ENCODE peak calls at places on chromosomes 4 and X, in four cellular contexts. One of them, this sample, is unnamed.
A peak's percentile ranks its signal among the peaks of the same experiment; 100 is the strongest.

GRCh38 chr4:155758500-155759371 is at the start of gene GUCY1B1:
- DNase-seq in A549: peak; percentile 76
- DNase-seq in SK-N-SH: peak; percentile 98
- DNase-seq in GM12878: peak; percentile 44
- DNase-seq in this sample: peak; percentile 95

GRCh38 chr4:39066371-39066770 is 4.3 kb downstream of the KLHL5 start:
- DNase-seq in A549: no peak
- DNase-seq in SK-N-SH: no peak
- DNase-seq in GM12878: no peak
- DNase-seq in this sample: no peak

GRCh38 chr4:125358453-125358852 is 43.7 kb downstream of the FAT4 start:
- DNase-seq in A549: no peak
- DNase-seq in SK-N-SH: no peak
- DNase-seq in GM12878: no peak
- DNase-seq in this sample: peak; percentile 25

GRCh38 chrX:24494544-24495113 is 29.5 kb downstream of the PDK3 start:
- DNase-seq in SK-N-SH: no peak
- DNase-seq in A549: peak; percentile 41
- DNase-seq in GM12878: no peak
- DNase-seq in this sample: no peak

GRCh38 chr4:170428929-170429328 is 339.2 kb upstream of the AADAT start:
- DNase-seq in GM12878: no peak
- DNase-seq in A549: no peak
- DNase-seq in SK-N-SH: no peak
- DNase-seq in this sample: peak; percentile 19

GRCh38 chr4:71296945-71297344 is 41.9 kb upstream of the SLC4A4 start:
- DNase-seq in SK-N-SH: no peak
- DNase-seq in A549: no peak
- DNase-seq in GM12878: no peak
- DNase-seq in this sample: no peak

GRCh38 chr4:99362768-99363167 is 10.2 kb upstream of the ADH1C start:
- DNase-seq in GM12878: no peak
- DNase-seq in SK-N-SH: no peak
- DNase-seq in A549: no peak
- DNase-seq in this sample: no peak

GRCh38 chr4:76764251-76764650 is 133.7 kb downstream of the SOWAHB start:
- DNase-seq in GM12878: no peak
- DNase-seq in SK-N-SH: no peak
- DNase-seq in A549: no peak
- DNase-seq in this sample: no peak

GRCh38 chr4:168449740-168450442 is 30.4 kb downstream of the DDX60L start:
- DNase-seq in GM12878: no peak
- DNase-seq in SK-N-SH: no peak
- DNase-seq in A549: no peak
- DNase-seq in this sample: no peak

GRCh38 chr4:54226399-54227260 is 2.5 kb upstream of the PDGFRA start:
- DNase-seq in A549: no peak
- DNase-seq in GM12878: no peak
- DNase-seq in SK-N-SH: no peak
- DNase-seq in this sample: peak; percentile 47

GRCh38 chr4:97215426-97215825 is 927.9 kb downstream of the STPG2 start:
- DNase-seq in SK-N-SH: no peak
- DNase-seq in A549: no peak
- DNase-seq in GM12878: no peak
- DNase-seq in this sample: no peak

GRCh38 chrX:109826954-109827708 is 94.1 kb upstream of the ACSL4 start:
- DNase-seq in A549: peak; percentile 21
- DNase-seq in GM12878: no peak
- DNase-seq in SK-N-SH: no peak
- DNase-seq in this sample: no peak

GRCh38 chr4:77956917-77957316 is 94.3 kb downstream of the MRPL1 start:
- DNase-seq in A549: no peak
- DNase-seq in GM12878: no peak
- DNase-seq in SK-N-SH: no peak
- DNase-seq in this sample: no peak

GRCh38 chrX:45767021-45767491 is 566.4 kb upstream of the DIPK2B start:
- DNase-seq in GM12878: no peak
- DNase-seq in A549: no peak
- DNase-seq in SK-N-SH: no peak
- DNase-seq in this sample: no peak

GRCh38 chr4:108213308-108213707 is 44.6 kb upstream of the LEF1 start:
- DNase-seq in A549: no peak
- DNase-seq in SK-N-SH: no peak
- DNase-seq in GM12878: no peak
- DNase-seq in this sample: no peak

GRCh38 chr4:78297075-78297815 is 240.1 kb downstream of the FRAS1 start:
- DNase-seq in A549: no peak
- DNase-seq in SK-N-SH: no peak
- DNase-seq in GM12878: peak; percentile 27
- DNase-seq in this sample: no peak

GRCh38 chr4:119041951-119042560 is 93.6 kb upstream of the MYOZ2 start:
- DNase-seq in SK-N-SH: peak; percentile 63
- DNase-seq in A549: peak; percentile 56
- DNase-seq in GM12878: peak; percentile 12
- DNase-seq in this sample: peak; percentile 38

GRCh38 chrX:21153503-21153902 is 220.7 kb upstream of the CNKSR2 start:
- DNase-seq in A549: no peak
- DNase-seq in SK-N-SH: no peak
- DNase-seq in GM12878: no peak
- DNase-seq in this sample: no peak

GRCh38 chrX:113804293-113804692 is 779.6 kb upstream of the HTR2C start:
- DNase-seq in SK-N-SH: no peak
- DNase-seq in A549: no peak
- DNase-seq in GM12878: no peak
- DNase-seq in this sample: no peak

GRCh38 chrX:71103110-71103983 is 3.2 kb downstream of the CXorf65 start:
- DNase-seq in GM12878: no peak
- DNase-seq in SK-N-SH: peak; percentile 64
- DNase-seq in A549: no peak
- DNase-seq in this sample: peak; percentile 66

GRCh38 chr4:140930556-140930955 is 174.4 kb upstream of the TBC1D9 start:
- DNase-seq in SK-N-SH: no peak
- DNase-seq in A549: no peak
- DNase-seq in GM12878: no peak
- DNase-seq in this sample: no peak

GRCh38 chrX:47807548-47807947 is 29.2 kb upstream of the ZNF81 start:
- DNase-seq in SK-N-SH: no peak
- DNase-seq in GM12878: no peak
- DNase-seq in A549: no peak
- DNase-seq in this sample: peak; percentile 24

GRCh38 chr4:4289930-4290850 is at the start of the genes LYAR and ZBTB49:
- DNase-seq in GM12878: peak; percentile 69
- DNase-seq in SK-N-SH: peak; percentile 97
- DNase-seq in A549: peak; percentile 85
- DNase-seq in this sample: peak; percentile 98

GRCh38 chr4:2257361-2258001 is 4.4 kb downstream of the MXD4 start:
- DNase-seq in GM12878: no peak
- DNase-seq in A549: no peak
- DNase-seq in SK-N-SH: peak; percentile 16
- DNase-seq in this sample: peak; percentile 9

GRCh38 chr4:24395937-24396336 is 188.4 kb downstream of the DHX15 start:
- DNase-seq in A549: no peak
- DNase-seq in GM12878: no peak
- DNase-seq in SK-N-SH: no peak
- DNase-seq in this sample: peak; percentile 36

GRCh38 chr4:76708986-76709385 is 189.0 kb downstream of the SOWAHB start:
- DNase-seq in GM12878: no peak
- DNase-seq in SK-N-SH: no peak
- DNase-seq in A549: no peak
- DNase-seq in this sample: no peak

DNA sequence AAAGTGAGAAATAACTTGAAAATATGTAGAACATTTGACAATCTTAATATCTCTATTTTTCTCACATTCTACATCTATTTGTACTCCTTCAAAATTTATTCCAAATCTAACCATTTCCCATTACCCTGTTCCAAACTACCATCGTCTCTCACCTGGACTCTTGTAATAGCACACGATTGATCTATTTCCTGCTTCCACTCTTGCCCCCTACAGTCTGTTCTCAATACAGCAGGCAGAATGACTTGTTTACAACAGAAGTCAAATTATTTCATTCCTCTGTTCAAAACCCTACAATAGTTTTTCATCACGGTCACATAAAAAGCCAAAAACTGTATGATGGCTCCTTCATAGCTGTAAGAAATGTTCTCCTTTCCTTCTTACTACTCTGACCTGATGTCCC is 21.1 kb upstream of the LUZP4 start:
- DNase-seq in A549: peak; percentile 3
- DNase-seq in GM12878: no peak
- DNase-seq in SK-N-SH: no peak
- DNase-seq in this sample: no peak
- TF ChIP-seq USF2 in A549: no peak
- TF ChIP-seq USF2 in GM12878: no peak
- TF ChIP-seq USF2 in SK-N-SH: no peak
- TF ChIP-seq USF2 in this sample: no peak

DNA sequence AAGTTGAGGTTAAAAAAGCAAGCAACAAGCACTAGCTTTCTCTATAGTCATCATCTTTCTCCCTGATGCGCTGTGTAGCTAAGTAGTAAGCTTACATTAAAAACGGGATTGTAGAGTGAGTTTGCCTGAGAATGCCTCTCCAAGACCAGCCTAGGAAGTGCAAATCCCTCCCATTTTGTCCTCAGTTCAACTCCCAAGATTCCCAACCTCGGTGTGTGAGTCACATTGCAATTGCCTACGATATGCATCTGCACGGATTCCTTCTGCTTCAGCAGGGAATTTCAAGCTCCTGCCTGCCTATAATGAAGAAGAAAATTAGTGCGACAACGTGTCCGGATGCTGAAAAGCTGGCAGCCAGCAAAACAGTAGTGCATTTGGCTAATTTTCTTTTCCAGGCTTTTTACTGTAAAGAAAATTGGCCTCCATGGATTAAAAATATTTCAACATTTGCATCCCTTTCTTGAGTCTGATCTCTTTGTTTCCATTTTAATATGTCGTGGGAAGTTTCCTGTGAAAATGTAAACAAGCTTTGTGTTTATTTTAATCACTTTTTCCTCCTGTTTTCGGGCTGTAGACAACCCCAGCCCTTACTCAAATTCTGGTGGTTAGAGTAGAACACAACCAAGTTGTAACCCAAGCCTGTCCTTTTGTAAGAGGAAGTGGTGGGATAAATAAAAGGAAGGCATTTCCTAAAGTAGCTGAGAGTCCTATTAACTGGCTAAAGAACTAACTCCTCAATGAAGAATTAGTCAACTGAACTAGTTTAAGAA is 58.4 kb upstream of the TET2 start:
- DNase-seq in SK-N-SH: no peak
- DNase-seq in GM12878: no peak
- DNase-seq in A549: no peak
- DNase-seq in this sample: no peak
- TF ChIP-seq USF2 in SK-N-SH: no peak
- TF ChIP-seq USF2 in GM12878: no peak
- TF ChIP-seq USF2 in A549: no peak
- TF ChIP-seq USF2 in this sample: no peak

DNA sequence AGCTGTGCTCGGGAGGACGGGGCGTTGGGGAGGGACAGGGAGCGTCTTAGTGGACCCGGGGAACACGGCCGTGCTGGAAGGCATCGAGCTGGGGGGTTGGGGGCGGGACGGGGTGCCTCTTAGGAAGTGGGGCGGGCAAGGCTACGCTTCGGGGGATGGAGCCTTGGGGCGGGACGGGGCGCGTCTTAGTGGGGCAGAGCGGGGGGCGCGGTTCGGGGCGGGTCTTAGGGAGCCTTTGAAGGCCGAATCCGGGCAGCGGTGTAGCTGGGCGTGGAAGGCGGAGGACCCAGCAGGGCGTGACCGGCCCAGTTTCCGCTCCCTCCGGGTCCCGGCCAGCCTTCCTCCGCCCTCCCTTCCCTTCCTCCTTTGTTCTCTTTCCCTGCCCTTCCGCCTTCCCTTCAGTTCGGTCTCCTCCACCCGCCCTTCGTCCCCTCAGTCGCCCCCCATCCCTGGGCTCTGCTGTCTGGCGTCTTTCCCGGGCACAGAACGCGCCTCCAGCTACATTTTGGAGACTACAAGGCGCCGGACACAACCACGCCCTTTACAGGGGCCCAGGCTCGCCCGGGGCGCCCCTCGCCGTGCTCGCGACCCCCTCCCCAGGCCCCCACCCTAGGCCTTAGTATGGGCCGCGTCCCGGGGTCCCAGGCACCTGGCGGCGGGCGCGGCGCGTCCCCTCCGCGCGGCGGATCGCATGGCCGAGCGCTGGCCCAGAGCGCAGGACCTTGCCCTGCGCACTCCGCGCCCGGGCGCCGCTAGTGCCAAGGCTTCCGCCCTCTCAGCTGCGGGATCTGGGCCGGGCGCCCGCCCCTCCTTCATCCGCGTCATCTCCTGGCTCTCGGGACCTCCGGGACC is at the start of gene ARSD:
- DNase-seq in GM12878: no peak
- DNase-seq in A549: peak; percentile 73
- DNase-seq in SK-N-SH: peak; percentile 86
- DNase-seq in this sample: peak; percentile 87
- TF ChIP-seq USF2 in GM12878: no peak
- TF ChIP-seq USF2 in A549: no peak
- TF ChIP-seq USF2 in SK-N-SH: no peak
- TF ChIP-seq USF2 in this sample: no peak

GRCh38 chr4:138242076-138242829 is at the start of gene SLC7A11:
- DNase-seq in SK-N-SH: peak; percentile 27
- DNase-seq in GM12878: peak; percentile 93
- DNase-seq in A549: peak; percentile 20
- DNase-seq in this sample: peak; percentile 66
- TF ChIP-seq USF2 in SK-N-SH: no peak
- TF ChIP-seq USF2 in GM12878: no peak
- TF ChIP-seq USF2 in A549: no peak
- TF ChIP-seq USF2 in this sample: no peak

This sample was measured in WTC11.